ENCODE peak calls at places on chromosomes 11 and 22, in five cellular contexts. V, R, Y, U and G are unnamed samples.

GRCh38 chr11:269146-269890 is 8.9 kb upstream of the NLRP6 start:
- DNase-seq in Y (no peak), U (peak), R (no peak), V (peak), G (peak)

GRCh38 chr11:116742104-116742503 is 30.7 kb downstream of the BUD13 start:
- DNase-seq in Y (no peak), R (no peak), V (no peak), U (no peak), G (no peak)

GRCh38 chr11:66002648-66003225 is 434 bp downstream of the BANF1 start:
- DNase-seq in Y (peak), V (peak), U (peak), R (peak), G (peak)

GRCh38 chr11:120608760-120609211 is 97.2 kb downstream of the GRIK4 start:
- DNase-seq in Y (peak), U (no peak), V (no peak), R (peak), G (peak)

GRCh38 chr22:42324991-42325710 is 54.7 kb upstream of the TCF20 start:
- DNase-seq in V (no peak), R (no peak), Y (no peak), U (no peak), G (no peak)

GRCh38 chr11:117418685-117419084 is 91.0 kb downstream of the CEP164 start:
- DNase-seq in V (no peak), U (no peak), Y (no peak), R (no peak), G (no peak)

GRCh38 chr11:44279483-44279882 is 30.5 kb downstream of the ALX4 start:
- DNase-seq in U (no peak), V (no peak), R (no peak), Y (no peak), G (no peak)

GRCh38 chr11:118688851-118689502 is 9.5 kb upstream of the TREH start:
- DNase-seq in V (no peak), U (no peak), R (no peak), Y (no peak), G (no peak)

GRCh38 chr11:36890841-36891240 is 292.8 kb upstream of the RAG2 start:
- DNase-seq in Y (no peak), U (no peak), V (no peak), R (no peak), G (no peak)

GRCh38 chr22:50329236-50329635 is 2.4 kb upstream of the DENND6B start:
- DNase-seq in Y (no peak), V (no peak), U (no peak), R (no peak), G (no peak)

GRCh38 chr11:44601471-44602370 is 36.3 kb downstream of the CD82 start:
- DNase-seq in R (no peak), V (peak), U (no peak), Y (no peak), G (no peak)

GRCh38 chr11:15158351-15159015 is 43.8 kb downstream of the INSC start:
- DNase-seq in R (no peak), V (no peak), U (no peak), Y (peak), G (no peak)

GRCh38 chr11:113090716-113091577 is 129.7 kb downstream of the NCAM1 start:
- DNase-seq in Y (no peak), V (no peak), R (no peak), U (no peak), G (no peak)

GRCh38 chr22:44493206-44493605 is 4.8 kb downstream of the RTL6 start:
- DNase-seq in R (no peak), U (no peak), Y (no peak), V (no peak), G (no peak)

GRCh38 chr11:22244986-22245592 is 52.2 kb downstream of the ANO5 start:
- DNase-seq in U (peak), V (peak), R (peak), Y (peak), G (peak)

GRCh38 chr22:29343313-29343805 is 27.9 kb upstream of the RASL10A start:
- DNase-seq in U (peak), V (no peak), Y (peak), R (peak), G (peak)

GRCh38 chr11:110349109-110349996 is 52.9 kb upstream of the RDX start:
- DNase-seq in V (peak), Y (no peak), U (no peak), R (no peak), G (peak)

GRCh38 chr11:125728969-125729368 is 17.1 kb upstream of the PATE1 start:
- DNase-seq in R (no peak), U (no peak), V (no peak), Y (no peak), G (no peak)

GRCh38 chr11:36750349-36750748 is 152.3 kb upstream of the RAG2 start:
- DNase-seq in U (no peak), V (no peak), Y (no peak), R (no peak), G (no peak)

GRCh38 chr11:112786886-112787530 is 174.2 kb upstream of the NCAM1 start:
- DNase-seq in U (no peak), Y (no peak), V (no peak), R (no peak), G (no peak)

GRCh38 chr11:47004595-47005033 is 68.1 kb downstream of the CSTPP1 start:
- DNase-seq in R (peak), V (no peak), Y (peak), U (peak), G (peak)

GRCh38 chr11:92643827-92644226 is 325.6 kb upstream of the MTNR1B start:
- DNase-seq in U (no peak), V (no peak), Y (no peak), R (no peak), G (no peak)

GRCh38 chr11:14644396-14645246 is 1.0 kb downstream of the PDE3B start:
- DNase-seq in R (peak), Y (no peak), U (peak), V (peak), G (peak)

GRCh38 chr11:65431452-65432132 is 9.0 kb downstream of the NEAT1 start:
- DNase-seq in R (no peak), U (no peak), Y (peak), V (peak), G (no peak)

GRCh38 chr11:114251797-114252327 is 44.3 kb upstream of the NNMT start:
- DNase-seq in V (no peak), R (peak), U (no peak), Y (no peak), G (no peak)

GRCh38 chr11:576791-577610 is 731 bp downstream of the PHRF1 start:
- DNase-seq in R (no peak), V (no peak), U (no peak), Y (no peak), G (no peak)

GRCh38 chr11:71498091-71498490 is 29.0 kb upstream of the KRTAP5-7 start:
- DNase-seq in R (no peak), V (no peak), U (no peak), Y (no peak), G (no peak)

GRCh38 chr11:116226731-116227130 is 546.1 kb downstream of the BUD13 start:
- DNase-seq in V (no peak), U (no peak), Y (no peak), R (no peak), G (no peak)

GRCh38 chr11:1391165-1392010 is 1.7 kb downstream of the BRSK2 start:
- DNase-seq in R (no peak), U (peak), V (no peak), Y (no peak), G (peak)

GRCh38 chr11:132523929-132524328 is 1008.4 kb downstream of the OPCML start:
- DNase-seq in R (no peak), V (no peak), Y (no peak), U (no peak), G (no peak)

GRCh38 chr11:20840341-20840740 is 171.0 kb downstream of the NELL1 start:
- DNase-seq in U (no peak), Y (no peak), V (no peak), R (no peak), G (no peak)

GRCh38 chr11:69969890-69970784 is 108.0 kb upstream of the ANO1 start:
- DNase-seq in U (no peak), R (no peak), Y (no peak), V (no peak), G (no peak)

GRCh38 chr22:21643533-21644357 is 1.6 kb downstream of the SDF2L1 start:
- DNase-seq in R (no peak), V (no peak), U (no peak), Y (no peak), G (no peak)

GRCh38 chr11:12901874-12902481 is 107.1 kb upstream of the RASSF10 start:
- DNase-seq in R (no peak), U (no peak), Y (peak), V (no peak), G (no peak)

GRCh38 chr11:64998690-64999431 is 2.1 kb upstream of the BATF2 start:
- DNase-seq in R (no peak), U (no peak), Y (no peak), V (no peak), G (no peak)

GRCh38 chr11:13462311-13462927 is 603 bp downstream of the BTBD10 start:
- DNase-seq in V (peak), R (peak), U (peak), Y (peak), G (peak)

GRCh38 chr22:28608546-28608945 is 71.1 kb downstream of the TTC28 start:
- DNase-seq in U (no peak), V (no peak), R (no peak), Y (no peak), G (no peak)

GRCh38 chr22:45805413-45805812 is 133.8 kb downstream of the ATXN10 start:
- DNase-seq in V (no peak), U (no peak), Y (no peak), R (no peak), G (no peak)